ENCODE peak calls at places on chromosomes 16 and 17, in four cellular contexts. One of them, this sample, is unnamed.

GRCh38 chr17:918102-918740 is 61.4 kb downstream of the NXN start:
- DNase-seq in activated gamma-delta T cell treated with anti-CD3 and anti-CD28 coated beads, Interleukin-2, amount 50 U/mL, for 16 hours: no peak
- DNase-seq in M059J: no peak
- DNase-seq in left ventricle myocardium inferior: no peak
- DNase-seq in this sample: no peak

GRCh38 chr16:57372372-57373116 is at the start of gene CX3CL1:
- DNase-seq in left ventricle myocardium inferior: peak
- DNase-seq in activated gamma-delta T cell treated with anti-CD3 and anti-CD28 coated beads, Interleukin-2, amount 50 U/mL, for 16 hours: no peak
- DNase-seq in M059J: peak
- DNase-seq in this sample: peak

GRCh38 chr17:19384723-19385391 is 2.1 kb downstream of the MFAP4 start:
- DNase-seq in activated gamma-delta T cell treated with anti-CD3 and anti-CD28 coated beads, Interleukin-2, amount 50 U/mL, for 16 hours: no peak
- DNase-seq in left ventricle myocardium inferior: peak
- DNase-seq in M059J: peak
- DNase-seq in this sample: peak

GRCh38 chr16:84423416-84423837 is 55.1 kb downstream of the ATP2C2 start:
- DNase-seq in M059J: peak
- DNase-seq in left ventricle myocardium inferior: no peak
- DNase-seq in activated gamma-delta T cell treated with anti-CD3 and anti-CD28 coated beads, Interleukin-2, amount 50 U/mL, for 16 hours: no peak
- DNase-seq in this sample: no peak

GRCh38 chr16:84117482-84117843 is 721 bp upstream of the MBTPS1 start:
- DNase-seq in left ventricle myocardium inferior: no peak
- DNase-seq in M059J: no peak
- DNase-seq in activated gamma-delta T cell treated with anti-CD3 and anti-CD28 coated beads, Interleukin-2, amount 50 U/mL, for 16 hours: peak
- DNase-seq in this sample: peak

GRCh38 chr16:67384778-67385510 is 8.4 kb downstream of the TPPP3 start:
- DNase-seq in activated gamma-delta T cell treated with anti-CD3 and anti-CD28 coated beads, Interleukin-2, amount 50 U/mL, for 16 hours: no peak
- DNase-seq in left ventricle myocardium inferior: no peak
- DNase-seq in M059J: peak
- DNase-seq in this sample: no peak

GRCh38 chr16:66662445-66663194 is 33.9 kb downstream of the CMTM4 start:
- DNase-seq in M059J: peak
- DNase-seq in left ventricle myocardium inferior: no peak
- DNase-seq in activated gamma-delta T cell treated with anti-CD3 and anti-CD28 coated beads, Interleukin-2, amount 50 U/mL, for 16 hours: no peak
- DNase-seq in this sample: no peak

GRCh38 chr16:54102888-54103866 is 183.4 kb downstream of the IRX3 start:
- DNase-seq in M059J: no peak
- DNase-seq in activated gamma-delta T cell treated with anti-CD3 and anti-CD28 coated beads, Interleukin-2, amount 50 U/mL, for 16 hours: no peak
- DNase-seq in left ventricle myocardium inferior: no peak
- DNase-seq in this sample: no peak

GRCh38 chr17:42221886-42222745 is 27.8 kb upstream of the GHDC start:
- DNase-seq in M059J: peak
- DNase-seq in left ventricle myocardium inferior: peak
- DNase-seq in activated gamma-delta T cell treated with anti-CD3 and anti-CD28 coated beads, Interleukin-2, amount 50 U/mL, for 16 hours: peak
- DNase-seq in this sample: no peak

GRCh38 chr17:78933959-78934568 is 8.9 kb upstream of the TIMP2 start:
- DNase-seq in left ventricle myocardium inferior: peak
- DNase-seq in M059J: peak
- DNase-seq in activated gamma-delta T cell treated with anti-CD3 and anti-CD28 coated beads, Interleukin-2, amount 50 U/mL, for 16 hours: no peak
- DNase-seq in this sample: peak

GRCh38 chr17:82266142-82266541 is 7.4 kb downstream of the CSNK1D start:
- DNase-seq in M059J: no peak
- DNase-seq in activated gamma-delta T cell treated with anti-CD3 and anti-CD28 coated beads, Interleukin-2, amount 50 U/mL, for 16 hours: no peak
- DNase-seq in left ventricle myocardium inferior: no peak
- DNase-seq in this sample: no peak

GRCh38 chr17:65931246-65932149 is 260.4 kb downstream of the CEP112 start:
- DNase-seq in left ventricle myocardium inferior: peak
- DNase-seq in M059J: no peak
- DNase-seq in activated gamma-delta T cell treated with anti-CD3 and anti-CD28 coated beads, Interleukin-2, amount 50 U/mL, for 16 hours: no peak
- DNase-seq in this sample: no peak

This sample was measured in anterior cingulate cortex.